ENCODE peak calls at places on chromosome 17, in five cellular contexts. U, B, V, M and Q are unnamed samples.

GRCh38 chr17:39096435-39097158 is 54.8 kb downstream of the PLXDC1 start:
- DNase-seq in U (no peak), B (no peak), V (no peak), M (no peak), Q (no peak)

GRCh38 chr17:65401581-65401980 is 159.9 kb downstream of the AXIN2 start:
- DNase-seq in U (no peak), B (no peak), V (no peak), M (no peak), Q (no peak)

GRCh38 chr17:44213403-44214229 is 5.9 kb downstream of the UBTF start:
- DNase-seq in U (no peak), B (no peak), V (no peak), M (no peak), Q (no peak)

GRCh38 chr17:50213026-50214015 is 11.9 kb upstream of the COL1A1 start:
- DNase-seq in U (peak; percentile 37), B (peak; percentile 43), V (peak; percentile 51), M (peak; percentile 73), Q (peak; percentile 60)

GRCh38 chr17:27078296-27078695 is 215.6 kb upstream of the WSB1 start:
- DNase-seq in U (no peak), B (no peak), V (no peak), M (no peak), Q (no peak)

GRCh38 chr17:57945999-57946797 is 9.0 kb downstream of the CUEDC1 start:
- DNase-seq in U (no peak), B (no peak), V (no peak), M (no peak), Q (peak; percentile 59)

GRCh38 chr17:12136243-12136642 is 115.6 kb downstream of the MAP2K4 start:
- DNase-seq in U (no peak), B (no peak), V (no peak), M (no peak), Q (no peak)

GRCh38 chr17:2106308-2106707 is 51.4 kb downstream of the HIC1 start:
- DNase-seq in U (no peak), B (no peak), V (no peak), M (no peak), Q (no peak)

GRCh38 chr17:49887744-49888360 is 40.0 kb upstream of the TAC4 start:
- DNase-seq in U (no peak), B (no peak), V (no peak), M (no peak), Q (no peak)

GRCh38 chr17:49920370-49920769 is 48.6 kb upstream of the DLX4 start:
- DNase-seq in U (no peak), B (no peak), V (no peak), M (peak; percentile 40), Q (no peak)

GRCh38 chr17:28030386-28030785 is 12.1 kb upstream of the NLK start:
- DNase-seq in U (no peak), B (no peak), V (no peak), M (peak; percentile 22), Q (no peak)

GRCh38 chr17:62696256-62696655 is 68.8 kb downstream of the MRC2 start:
- DNase-seq in U (no peak), B (no peak), V (no peak), M (no peak), Q (no peak)

GRCh38 chr17:62696726-62697490 is 69.4 kb downstream of the MRC2 start:
- DNase-seq in U (no peak), B (no peak), V (no peak), M (no peak), Q (no peak)

GRCh38 chr17:62692721-62693431 is 65.4 kb downstream of the MRC2 start:
- DNase-seq in U (peak; percentile 51), B (no peak), V (peak; percentile 92), M (peak; percentile 24), Q (peak; percentile 89)

GRCh38 chr17:62692159-62692651 is 64.7 kb downstream of the MRC2 start:
- DNase-seq in U (no peak), B (no peak), V (no peak), M (no peak), Q (no peak)

GRCh38 chr17:62693616-62694415 is 66.3 kb downstream of the MRC2 start:
- DNase-seq in U (no peak), B (no peak), V (no peak), M (no peak), Q (no peak)
- TF ChIP-seq JUNB in U (no peak), B (no peak), V (no peak), M (no peak), Q (no peak)

GRCh38 chr17:35184274-35184673 is 9.9 kb downstream of the SLC35G3 start:
- DNase-seq in U (no peak), B (no peak), V (no peak), M (no peak), Q (peak; percentile 10)

GRCh38 chr17:35188111-35188510 is 6.1 kb downstream of the SLC35G3 start:
- DNase-seq in U (no peak), B (no peak), V (no peak), M (no peak), Q (no peak)

GRCh38 chr17:35187481-35187880 is 6.7 kb downstream of the SLC35G3 start:
- DNase-seq in U (no peak), B (no peak), V (no peak), M (no peak), Q (no peak)

GRCh38 chr17:35185849-35186248 is 8.3 kb downstream of the SLC35G3 start:
- DNase-seq in U (no peak), B (peak; percentile 25), V (no peak), M (no peak), Q (no peak)

GRCh38 chr17:35183332-35183731 is 10.9 kb downstream of the SLC35G3 start:
- DNase-seq in U (no peak), B (no peak), V (no peak), M (no peak), Q (no peak)
- TF ChIP-seq REST in U (no peak), B (no peak), V (no peak), M (no peak), Q (no peak)

GRCh38 chr17:46193626-46194392 is 580 bp upstream of the KANSL1 start:
- DNase-seq in U (peak; percentile 97), B (peak; percentile 88), V (peak; percentile 98), M (peak; percentile 94), Q (peak; percentile 97)
- TF ChIP-seq CTCF in U (peak; percentile 80), B (no peak), V (no peak), M (peak; percentile 27), Q (no peak)

DNA sequence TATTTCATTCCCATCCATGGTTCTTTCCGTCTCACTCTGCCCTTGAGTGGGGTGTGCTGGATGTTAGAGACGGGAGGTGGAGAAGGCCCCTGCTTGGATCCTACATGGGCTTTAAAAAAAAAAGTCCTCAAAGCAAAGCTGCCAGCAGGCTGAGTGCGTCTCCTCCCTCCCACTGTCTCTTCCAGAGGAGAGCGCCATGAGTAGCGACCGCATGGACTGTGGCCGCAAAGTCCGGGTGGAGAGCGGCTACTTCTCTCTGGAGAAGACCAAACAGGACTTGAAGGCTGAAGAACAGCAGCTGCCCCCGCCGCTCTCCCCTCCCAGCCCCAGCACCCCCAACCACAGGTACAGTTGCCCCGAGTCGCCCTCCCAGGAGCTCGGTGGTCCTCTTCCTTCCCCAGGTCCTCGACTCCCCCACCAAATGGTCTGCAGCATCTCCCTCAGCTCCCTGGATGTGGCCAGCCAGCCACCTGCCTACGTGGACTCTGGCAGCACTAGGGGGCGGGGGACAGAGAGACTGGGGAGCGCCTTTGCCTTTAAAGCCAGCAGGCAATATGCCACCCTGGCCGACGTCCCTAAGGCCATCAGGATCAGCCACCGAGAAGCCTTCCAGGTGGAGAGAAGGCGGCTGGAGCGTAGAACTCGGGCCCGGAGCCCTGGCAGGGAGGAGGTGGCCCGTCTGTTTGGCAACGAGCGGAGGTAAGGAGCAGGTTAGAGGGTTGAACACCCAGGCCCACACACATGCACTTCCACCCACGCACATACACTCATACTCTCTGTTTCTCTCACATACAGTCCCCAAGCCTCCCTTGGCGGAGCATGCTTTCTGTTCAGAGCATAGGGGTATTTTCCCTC is 68.2 kb downstream of the PLD6 start:
- DNase-seq in U (no peak), B (no peak), V (no peak), M (no peak), Q (no peak)
- TF ChIP-seq JUNB in U (no peak), B (no peak), V (no peak), M (no peak), Q (no peak)

GRCh38 chr17:17730250-17730935 is 49.1 kb downstream of the RAI1 start:
- DNase-seq in U (no peak), B (no peak), V (no peak), M (no peak), Q (no peak)

GRCh38 chr17:17728550-17729251 is 47.4 kb downstream of the RAI1 start:
- DNase-seq in U (peak; percentile 62), B (no peak), V (no peak), M (no peak), Q (no peak)

GRCh38 chr17:17727111-17727659 is 45.9 kb downstream of the RAI1 start:
- DNase-seq in U (no peak), B (no peak), V (no peak), M (no peak), Q (no peak)

GRCh38 chr17:17732444-17732843 is 51.2 kb downstream of the RAI1 start:
- DNase-seq in U (no peak), B (no peak), V (no peak), M (no peak), Q (no peak)

DNA sequence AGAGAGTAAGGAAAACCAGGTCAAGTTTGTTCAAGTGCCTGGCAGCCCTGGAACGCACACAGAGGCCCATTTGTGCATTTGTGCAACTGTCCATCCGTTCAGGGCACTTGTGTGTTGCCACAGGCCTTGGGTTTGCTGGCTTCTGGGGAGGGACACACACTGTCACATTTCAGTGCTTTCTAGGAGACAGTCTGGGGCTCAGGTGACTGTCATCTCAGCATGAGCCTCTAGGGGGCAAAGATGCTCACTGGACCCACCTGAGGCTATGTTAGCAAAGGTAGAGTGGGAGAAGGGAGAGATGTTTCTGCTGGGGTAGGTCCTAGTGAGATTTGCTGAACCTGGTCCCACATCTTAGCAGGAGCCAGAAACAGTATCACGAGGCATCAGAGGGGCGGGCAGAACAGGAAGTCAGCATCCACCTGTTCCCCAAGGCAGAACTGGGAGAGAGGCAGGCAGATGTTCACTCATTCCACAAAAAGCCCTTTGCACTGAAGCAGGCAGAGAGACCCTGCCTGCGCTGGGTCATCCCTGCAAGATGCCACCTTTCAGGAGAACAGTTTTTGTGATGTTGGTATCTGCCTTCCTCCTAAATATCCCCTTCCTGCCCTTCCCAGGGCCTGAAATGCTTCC is 48.5 kb downstream of the RAI1 start:
- DNase-seq in U (peak; percentile 48), B (no peak), V (peak; percentile 46), M (peak; percentile 30), Q (peak; percentile 81)
- TF ChIP-seq REST in U (no peak), B (no peak), V (no peak), M (no peak), Q (no peak)

GRCh38 chr17:20908373-20909273 is 134.2 kb downstream of the USP22 start:
- DNase-seq in U (peak; percentile 89), B (peak; percentile 16), V (peak; percentile 91), M (peak; percentile 13), Q (peak; percentile 96)
- TF ChIP-seq CTCF in U (peak; percentile 55), B (peak; percentile 47), V (no peak), M (peak; percentile 46), Q (peak; percentile 56)

DNA sequence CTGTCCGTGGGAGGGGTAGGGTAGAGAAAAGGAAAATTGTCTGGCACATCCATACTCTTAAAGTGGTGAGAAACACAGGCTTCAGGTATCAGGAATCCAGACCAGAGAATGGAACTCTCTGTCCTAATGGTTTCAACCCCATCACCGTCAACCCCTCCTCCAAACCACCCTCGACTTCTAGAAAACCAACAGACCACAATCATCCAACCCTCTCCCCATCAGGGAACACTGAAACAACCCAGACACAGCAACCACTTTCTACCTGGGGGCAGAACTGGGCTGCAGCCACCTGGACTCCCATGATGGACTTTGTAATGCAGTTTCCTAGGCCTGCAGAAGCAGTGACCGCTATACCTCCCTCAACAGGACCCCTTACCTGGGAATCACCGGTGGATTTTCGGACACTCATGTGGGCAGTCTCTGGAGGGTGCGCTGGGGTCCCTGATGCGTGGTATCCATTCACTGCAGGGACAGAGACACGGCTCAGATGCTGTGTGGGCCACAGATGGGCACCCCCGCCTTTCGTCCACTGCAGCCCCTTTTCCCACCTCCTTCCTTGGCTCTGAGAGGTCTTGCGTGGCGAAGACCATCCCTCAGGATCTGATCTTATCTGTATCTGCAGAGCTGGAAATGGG is 64.3 kb upstream of the RCVRN start:
- DNase-seq in U (no peak), B (no peak), V (no peak), M (no peak), Q (no peak)
- TF ChIP-seq JUNB in U (no peak), B (no peak), V (no peak), M (no peak), Q (no peak)